ENCODE peak calls at places on chromosome 6, in five cellular contexts. E, L, U, X and T are unnamed samples.

GRCh38 chr6:146997062-146997461 is 207.2 kb upstream of the STXBP5 start:
- DNase-seq in E (no peak), L (no peak), U (no peak), X (peak; percentile 28), T (no peak)

GRCh38 chr6:23027281-23027680 is 457.9 kb downstream of the HDGFL1 start:
- DNase-seq in E (no peak), L (no peak), U (no peak), X (no peak), T (no peak)

GRCh38 chr6:25012657-25013056 is 76.9 kb upstream of the RIPOR2 start:
- DNase-seq in E (no peak), L (no peak), U (peak; percentile 55), X (no peak), T (no peak)

GRCh38 chr6:37170273-37171140 is 555 bp downstream of the PIM1 start:
- DNase-seq in E (peak; percentile 35), L (peak; percentile 34), U (no peak), X (peak; percentile 74), T (no peak)

GRCh38 chr6:158847786-158848185 is 28.6 kb upstream of the EZR start:
- DNase-seq in E (no peak), L (no peak), U (no peak), X (no peak), T (no peak)

GRCh38 chr6:90256698-90257485 is 39.8 kb downstream of the BACH2 start:
- DNase-seq in E (no peak), L (no peak), U (peak; percentile 44), X (no peak), T (no peak)

GRCh38 chr6:60670036-60670435 is 1616.0 kb downstream of the KHDRBS2 start:
- DNase-seq in E (no peak), L (no peak), U (no peak), X (no peak), T (no peak)

GRCh38 chr6:33712914-33713313 is 1.4 kb upstream of the UQCC2 start:
- DNase-seq in E (no peak), L (no peak), U (no peak), X (no peak), T (no peak)

GRCh38 chr6:16105874-16106273 is 23.0 kb upstream of the MYLIP start:
- DNase-seq in E (no peak), L (no peak), U (no peak), X (no peak), T (no peak)